ENCODE peak calls at places on chromosome 2, in four cellular contexts. R, C, D and S are unnamed samples.

GRCh38 chr2:17976871-17977746 is 98.6 kb downstream of the KCNS3 start:
- DNase-seq in R (no peak), C (peak), D (no peak), S (peak)

GRCh38 chr2:42923632-42924425 is 131.4 kb upstream of the HAAO start:
- DNase-seq in R (peak), C (no peak), D (no peak), S (no peak)

GRCh38 chr2:53018830-53019425 is 748.7 kb upstream of the CHAC2 start:
- DNase-seq in R (no peak), C (peak), D (no peak), S (no peak)

GRCh38 chr2:146721486-146721885 is 1123.3 kb upstream of the ACVR2A start:
- DNase-seq in R (no peak), C (peak), D (no peak), S (peak)

GRCh38 chr2:23385748-23386421 is 906 bp downstream of the KLHL29 start:
- DNase-seq in R (no peak), C (no peak), D (peak), S (no peak)

GRCh38 chr2:234808907-234809306 is 142.9 kb upstream of the SH3BP4 start:
- DNase-seq in R (no peak), C (no peak), D (no peak), S (no peak)

GRCh38 chr2:148730085-148730484 is 85.5 kb downstream of the EPC2 start:
- DNase-seq in R (no peak), C (peak), D (no peak), S (no peak)

GRCh38 chr2:172922294-172922693 is 153.4 kb upstream of the MAP3K20 start:
- DNase-seq in R (no peak), C (no peak), D (no peak), S (no peak)

GRCh38 chr2:9315280-9315847 is 108.0 kb downstream of the ITGB1BP1 start:
- DNase-seq in R (no peak), C (peak), D (no peak), S (peak)

GRCh38 chr2:169448865-169449264 is 30.4 kb upstream of the BBS5 start:
- DNase-seq in R (no peak), C (no peak), D (no peak), S (no peak)

GRCh38 chr2:54979645-54980044 is 70.6 kb downstream of the RTN4 start:
- DNase-seq in R (no peak), C (peak), D (no peak), S (peak)

GRCh38 chr2:100673691-100674485 is 111.1 kb downstream of the PDCL3 start:
- DNase-seq in R (no peak), C (no peak), D (no peak), S (no peak)

DNA sequence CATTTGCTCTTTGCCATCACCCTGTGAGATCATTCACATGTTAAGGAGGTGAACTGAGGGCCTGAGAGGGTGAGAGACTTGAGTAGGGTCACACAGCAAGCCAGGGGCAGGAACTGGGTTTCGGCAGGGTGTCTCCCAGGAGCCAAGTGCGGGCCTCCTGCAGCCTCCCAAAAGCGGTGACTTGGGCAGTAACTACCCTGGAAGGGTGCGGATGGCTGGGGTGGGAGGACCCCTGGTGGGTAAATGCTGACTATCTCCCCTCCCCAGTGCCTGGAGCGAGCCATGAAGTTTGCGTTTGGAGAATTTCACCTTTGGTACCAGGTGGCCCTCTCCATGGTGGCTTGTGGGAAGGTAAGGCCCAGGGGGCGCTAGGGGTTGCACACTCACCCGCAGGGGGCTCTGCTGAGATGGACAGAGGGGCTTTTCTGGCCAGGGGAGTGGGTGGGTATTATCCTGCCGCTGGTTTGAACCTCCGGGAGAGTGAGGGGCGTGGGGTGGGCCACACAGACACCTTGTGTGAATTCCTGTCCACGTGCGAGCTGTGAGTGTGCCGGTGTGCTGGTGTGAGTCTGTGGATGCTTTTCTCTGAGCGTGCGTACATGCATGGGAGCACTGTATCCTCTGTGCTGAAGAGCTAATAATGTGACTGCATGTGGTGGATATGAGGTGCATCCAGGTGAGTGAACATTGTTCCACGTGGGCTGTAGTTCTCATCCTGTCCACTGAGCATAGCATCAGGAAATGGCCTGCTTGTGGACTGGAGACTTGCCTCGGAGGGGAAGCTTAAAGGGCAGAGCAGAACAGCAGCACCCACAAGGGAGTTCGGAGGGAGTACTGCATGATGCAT is 91.0 kb upstream of the MCFD2 start:
- DNase-seq in R (no peak), C (no peak), D (no peak), S (no peak)
- TF ChIP-seq CTCF in R (no peak), C (no peak), D (peak), S (no peak)

DNA sequence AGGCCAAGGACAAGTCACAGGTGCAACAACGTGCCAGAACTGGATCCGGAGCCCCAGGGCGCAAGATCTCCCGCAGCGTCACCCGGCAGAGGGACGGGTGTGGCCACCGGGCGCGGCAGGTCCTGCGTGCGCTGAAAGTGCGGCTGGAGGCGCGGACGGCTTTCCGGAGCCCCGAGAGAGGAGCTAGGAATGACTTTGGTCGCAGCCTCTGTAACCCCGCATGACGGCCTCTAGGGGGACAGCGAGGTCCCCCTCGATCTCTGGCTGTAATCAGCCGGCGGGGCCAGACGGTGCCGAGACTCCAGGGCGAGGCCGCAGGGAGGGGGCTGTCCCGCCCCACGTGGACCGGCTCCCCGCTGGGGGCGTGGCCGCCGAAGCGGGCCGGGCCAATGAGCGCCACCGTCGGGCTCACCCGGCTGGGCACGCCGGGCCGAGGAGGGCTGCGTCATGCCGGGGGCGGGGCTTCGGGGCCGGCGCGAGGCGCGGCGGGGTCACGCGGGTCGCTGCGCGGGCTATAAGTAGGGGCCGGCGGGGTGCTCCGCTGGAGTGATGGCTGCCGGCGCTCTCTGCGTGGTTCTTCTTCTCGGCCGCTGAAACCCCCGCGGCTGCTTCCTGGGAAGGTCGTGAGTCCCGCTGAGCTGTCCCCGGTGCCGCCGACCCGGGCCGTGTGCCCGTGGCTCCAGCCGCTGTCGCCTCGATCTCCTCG is at the start of gene SLC20A1:
- DNase-seq in R (peak), C (peak), D (peak), S (peak)
- TF ChIP-seq CTCF in R (peak), C (peak), D (peak), S (peak)

DNA sequence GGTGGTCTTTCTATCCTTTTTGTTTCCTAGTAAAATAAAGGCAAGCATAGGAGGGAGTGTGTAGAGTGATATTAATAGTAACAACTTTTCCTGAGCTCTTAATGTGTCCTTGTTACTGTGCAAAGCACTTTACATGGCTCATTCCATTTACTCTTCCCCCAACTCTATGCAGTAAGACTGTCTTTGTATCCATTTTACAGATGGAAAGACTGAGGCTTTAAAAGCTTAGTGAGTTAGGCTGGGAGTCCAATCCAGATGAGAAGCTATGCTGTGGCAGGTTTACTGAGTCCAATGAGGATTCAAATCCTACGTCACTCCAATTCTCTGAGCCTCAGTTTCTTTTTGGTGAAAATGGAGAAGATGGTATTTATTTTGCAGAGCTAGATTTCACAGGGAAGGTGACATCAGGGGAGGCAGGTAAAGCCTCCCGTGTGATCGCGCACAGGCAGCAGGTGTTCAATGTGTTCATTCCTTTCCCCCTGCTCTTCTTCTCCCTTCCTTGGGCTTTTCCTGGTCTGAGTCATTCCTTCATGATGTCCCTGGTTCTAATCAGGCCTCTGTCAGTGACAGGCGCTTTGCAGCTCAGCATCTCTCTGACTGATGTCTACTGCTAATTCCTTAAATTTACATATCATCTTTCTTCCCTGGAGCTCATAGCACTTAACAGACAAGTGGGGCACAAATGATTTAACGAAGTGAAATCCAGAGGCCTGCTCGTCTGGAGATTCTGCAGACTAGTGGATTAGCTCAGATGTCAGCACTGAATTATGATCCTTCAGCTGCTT is 77.6 kb downstream of the NRP2 start:
- DNase-seq in R (no peak), C (no peak), D (no peak), S (no peak)
- TF ChIP-seq CTCF in R (no peak), C (no peak), D (no peak), S (no peak)

DNA sequence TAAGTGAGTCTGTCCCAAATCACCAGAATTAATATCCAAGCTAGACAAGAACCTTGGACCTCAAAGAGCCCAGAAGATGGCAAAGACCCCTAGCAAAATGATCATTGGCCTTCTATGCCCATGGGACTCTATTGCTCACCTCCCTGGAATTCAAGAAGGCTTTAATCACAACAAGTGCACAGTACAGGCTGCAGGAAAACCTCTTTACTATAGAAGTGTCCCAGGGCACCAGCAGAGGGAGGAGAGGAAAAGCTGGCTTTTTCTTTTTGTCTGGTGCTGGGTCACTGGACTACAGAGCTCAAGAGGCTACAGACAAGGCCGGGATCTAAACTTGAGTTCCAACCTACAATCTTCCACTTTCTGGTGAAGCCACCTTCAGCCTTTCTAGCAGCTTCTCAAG is 88.3 kb upstream of the PPP1CB start:
- DNase-seq in R (no peak), C (peak), D (no peak), S (no peak)
- TF ChIP-seq CTCF in R (no peak), C (peak), D (no peak), S (peak)